ENCODE peak calls at places on chromosomes 12 and 14, in five cellular contexts. One of them, this sample, is unnamed.

GRCh38 chr12:77439749-77440148 is 374.4 kb upstream of the E2F7 start:
- DNase-seq in fibroblast of villous mesenchyme: no peak
- DNase-seq in cardiac fibroblast: no peak
- DNase-seq in keratinocyte: no peak
- DNase-seq in left lung: no peak
- DNase-seq in this sample: no peak

GRCh38 chr12:31204995-31205582 is 120.9 kb downstream of the SINHCAF start:
- DNase-seq in fibroblast of villous mesenchyme: peak
- DNase-seq in cardiac fibroblast: peak
- DNase-seq in keratinocyte: peak
- DNase-seq in left lung: no peak
- DNase-seq in this sample: no peak

GRCh38 chr12:118061876-118062791 is 1.2 kb upstream of the WSB2 start:
- DNase-seq in fibroblast of villous mesenchyme: peak
- DNase-seq in cardiac fibroblast: peak
- DNase-seq in keratinocyte: no peak
- DNase-seq in left lung: peak
- DNase-seq in this sample: peak

GRCh38 chr14:28243600-28243999 is 523.0 kb upstream of the FOXG1 start:
- DNase-seq in fibroblast of villous mesenchyme: no peak
- DNase-seq in cardiac fibroblast: peak
- DNase-seq in keratinocyte: no peak
- DNase-seq in left lung: no peak
- DNase-seq in this sample: no peak

GRCh38 chr14:68676511-68676943 is 116.3 kb downstream of the ZFP36L1 start:
- DNase-seq in fibroblast of villous mesenchyme: no peak
- DNase-seq in cardiac fibroblast: no peak
- DNase-seq in keratinocyte: peak
- DNase-seq in left lung: no peak
- DNase-seq in this sample: no peak

GRCh38 chr14:87824261-87824660 is 168.7 kb downstream of the GALC start:
- DNase-seq in fibroblast of villous mesenchyme: peak
- DNase-seq in cardiac fibroblast: no peak
- DNase-seq in keratinocyte: no peak
- DNase-seq in left lung: no peak
- DNase-seq in this sample: no peak

GRCh38 chr14:52042371-52043037 is 26.4 kb downstream of the NID2 start:
- DNase-seq in fibroblast of villous mesenchyme: no peak
- DNase-seq in cardiac fibroblast: no peak
- DNase-seq in keratinocyte: no peak
- DNase-seq in left lung: no peak
- DNase-seq in this sample: no peak

GRCh38 chr14:73452341-73453191 is 5.8 kb downstream of the NUMB start:
- DNase-seq in fibroblast of villous mesenchyme: peak
- DNase-seq in cardiac fibroblast: peak
- DNase-seq in keratinocyte: no peak
- DNase-seq in left lung: no peak
- DNase-seq in this sample: no peak

GRCh38 chr12:70043490-70044138 is 199.6 kb upstream of the CNOT2 start:
- DNase-seq in fibroblast of villous mesenchyme: no peak
- DNase-seq in cardiac fibroblast: peak
- DNase-seq in keratinocyte: no peak
- DNase-seq in left lung: no peak
- DNase-seq in this sample: no peak

GRCh38 chr14:92960706-92961566 is 38.0 kb downstream of the CHGA start:
- DNase-seq in fibroblast of villous mesenchyme: no peak
- DNase-seq in cardiac fibroblast: peak
- DNase-seq in keratinocyte: no peak
- DNase-seq in left lung: no peak
- DNase-seq in this sample: no peak

GRCh38 chr14:95300697-95301526 is 18.8 kb downstream of the CLMN start:
- DNase-seq in fibroblast of villous mesenchyme: no peak
- DNase-seq in cardiac fibroblast: no peak
- DNase-seq in keratinocyte: no peak
- DNase-seq in left lung: no peak
- DNase-seq in this sample: no peak

GRCh38 chr14:78154827-78155226 is 15.3 kb upstream of the NRXN3 start:
- DNase-seq in fibroblast of villous mesenchyme: no peak
- DNase-seq in cardiac fibroblast: no peak
- DNase-seq in keratinocyte: no peak
- DNase-seq in left lung: no peak
- DNase-seq in this sample: no peak

GRCh38 chr14:33118653-33119052 is 180.0 kb downstream of the NPAS3 start:
- DNase-seq in fibroblast of villous mesenchyme: peak
- DNase-seq in cardiac fibroblast: no peak
- DNase-seq in keratinocyte: no peak
- DNase-seq in left lung: no peak
- DNase-seq in this sample: no peak

GRCh38 chr14:69933623-69934275 is 54.5 kb downstream of the SMOC1 start:
- DNase-seq in fibroblast of villous mesenchyme: no peak
- DNase-seq in cardiac fibroblast: no peak
- DNase-seq in keratinocyte: no peak
- DNase-seq in left lung: no peak
- DNase-seq in this sample: no peak

GRCh38 chr14:61751475-61751989 is 10.7 kb upstream of the SNAPC1 start:
- DNase-seq in fibroblast of villous mesenchyme: no peak
- DNase-seq in cardiac fibroblast: no peak
- DNase-seq in keratinocyte: no peak
- DNase-seq in left lung: no peak
- DNase-seq in this sample: no peak

GRCh38 chr14:61750708-61751474 is 11.3 kb upstream of the SNAPC1 start:
- DNase-seq in fibroblast of villous mesenchyme: peak
- DNase-seq in cardiac fibroblast: peak
- DNase-seq in keratinocyte: peak
- DNase-seq in left lung: peak
- DNase-seq in this sample: peak

GRCh38 chr14:61747342-61747741 is 14.9 kb upstream of the SNAPC1 start:
- DNase-seq in fibroblast of villous mesenchyme: no peak
- DNase-seq in cardiac fibroblast: peak
- DNase-seq in keratinocyte: no peak
- DNase-seq in left lung: no peak
- DNase-seq in this sample: no peak

GRCh38 chr14:61749867-61750266 is 12.4 kb upstream of the SNAPC1 start:
- DNase-seq in fibroblast of villous mesenchyme: no peak
- DNase-seq in cardiac fibroblast: peak
- DNase-seq in keratinocyte: no peak
- DNase-seq in left lung: no peak
- DNase-seq in this sample: no peak

GRCh38 chr14:61749264-61749663 is 13.0 kb upstream of the SNAPC1 start:
- DNase-seq in fibroblast of villous mesenchyme: no peak
- DNase-seq in cardiac fibroblast: peak
- DNase-seq in keratinocyte: no peak
- DNase-seq in left lung: no peak
- DNase-seq in this sample: no peak
- H3K4me3 ChIP-seq in fibroblast of villous mesenchyme: no peak
- H3K4me3 ChIP-seq in cardiac fibroblast: peak
- H3K4me3 ChIP-seq in keratinocyte: no peak
- H3K4me3 ChIP-seq in left lung: peak
- H3K4me3 ChIP-seq in this sample: no peak

DNA sequence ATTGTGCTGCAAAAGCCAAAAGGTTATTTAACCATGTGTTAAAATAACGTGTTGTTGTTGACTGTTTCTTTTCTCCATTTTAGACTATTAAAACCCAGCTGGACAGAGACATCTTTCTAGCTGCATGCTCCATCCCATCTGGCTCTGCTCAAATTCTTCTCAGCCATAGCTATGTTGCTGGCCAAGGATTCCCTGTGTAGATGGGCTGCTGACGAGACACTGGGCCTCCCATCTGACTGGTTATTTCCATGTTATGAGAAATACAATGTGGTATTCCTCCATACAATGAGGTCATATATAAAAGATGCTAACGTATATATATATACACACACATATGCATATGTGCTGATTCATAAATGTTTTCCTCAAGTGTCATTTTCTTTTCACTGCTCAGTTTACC is 30.1 kb downstream of the MED13L start:
- DNase-seq in fibroblast of villous mesenchyme: peak
- DNase-seq in cardiac fibroblast: peak
- DNase-seq in keratinocyte: no peak
- DNase-seq in left lung: no peak
- DNase-seq in this sample: no peak
- TF ChIP-seq CTCF in fibroblast of villous mesenchyme: no peak
- TF ChIP-seq CTCF in cardiac fibroblast: no peak
- TF ChIP-seq CTCF in keratinocyte: no peak
- TF ChIP-seq CTCF in left lung: no peak
- TF ChIP-seq CTCF in this sample: no peak

GRCh38 chr14:26383286-26383685 is 214.5 kb downstream of the NOVA1 start:
- DNase-seq in fibroblast of villous mesenchyme: no peak
- DNase-seq in cardiac fibroblast: no peak
- DNase-seq in keratinocyte: no peak
- DNase-seq in left lung: no peak
- DNase-seq in this sample: no peak

GRCh38 chr14:26381405-26381804 is 216.4 kb downstream of the NOVA1 start:
- DNase-seq in fibroblast of villous mesenchyme: no peak
- DNase-seq in cardiac fibroblast: no peak
- DNase-seq in keratinocyte: no peak
- DNase-seq in left lung: no peak
- DNase-seq in this sample: no peak

GRCh38 chr14:26380616-26381015 is 217.2 kb downstream of the NOVA1 start:
- DNase-seq in fibroblast of villous mesenchyme: no peak
- DNase-seq in cardiac fibroblast: no peak
- DNase-seq in keratinocyte: no peak
- DNase-seq in left lung: no peak
- DNase-seq in this sample: no peak

GRCh38 chr14:26389646-26390508 is 208.0 kb downstream of the NOVA1 start:
- DNase-seq in fibroblast of villous mesenchyme: peak
- DNase-seq in cardiac fibroblast: peak
- DNase-seq in keratinocyte: no peak
- DNase-seq in left lung: no peak
- DNase-seq in this sample: no peak

DNA sequence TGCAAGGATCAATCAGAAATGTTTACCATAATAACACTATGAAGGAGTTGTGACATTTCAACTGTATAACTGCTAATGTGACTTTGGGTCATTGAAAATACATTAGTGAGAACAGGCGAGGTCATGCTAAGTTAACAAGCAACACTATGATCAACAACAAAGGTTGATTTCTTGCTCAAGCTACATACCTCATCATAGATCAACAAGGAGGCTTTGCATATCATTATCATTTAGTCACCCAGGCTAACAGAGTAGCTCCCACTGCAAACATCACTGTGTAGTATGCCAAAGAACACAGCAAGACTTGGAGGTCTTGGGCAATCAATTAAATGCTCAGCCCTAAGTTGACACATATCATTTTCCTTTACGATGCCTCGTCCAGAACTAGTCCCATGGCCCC is 212.5 kb downstream of the NOVA1 start:
- DNase-seq in fibroblast of villous mesenchyme: no peak
- DNase-seq in cardiac fibroblast: no peak
- DNase-seq in keratinocyte: no peak
- DNase-seq in left lung: no peak
- DNase-seq in this sample: no peak
- H3K4me3 ChIP-seq in fibroblast of villous mesenchyme: no peak
- H3K4me3 ChIP-seq in cardiac fibroblast: no peak
- H3K4me3 ChIP-seq in keratinocyte: no peak
- H3K4me3 ChIP-seq in left lung: no peak
- H3K4me3 ChIP-seq in this sample: no peak

GRCh38 chr12:40551466-40551865 is 140.8 kb upstream of the CNTN1 start:
- DNase-seq in fibroblast of villous mesenchyme: peak
- DNase-seq in cardiac fibroblast: no peak
- DNase-seq in keratinocyte: no peak
- DNase-seq in left lung: no peak
- DNase-seq in this sample: no peak

GRCh38 chr12:40557980-40558379 is 134.3 kb upstream of the CNTN1 start:
- DNase-seq in fibroblast of villous mesenchyme: no peak
- DNase-seq in cardiac fibroblast: no peak
- DNase-seq in keratinocyte: no peak
- DNase-seq in left lung: no peak
- DNase-seq in this sample: no peak

GRCh38 chr12:40552868-40553267 is 139.4 kb upstream of the CNTN1 start:
- DNase-seq in fibroblast of villous mesenchyme: no peak
- DNase-seq in cardiac fibroblast: no peak
- DNase-seq in keratinocyte: peak
- DNase-seq in left lung: no peak
- DNase-seq in this sample: no peak
- TF ChIP-seq CTCF in fibroblast of villous mesenchyme: no peak
- TF ChIP-seq CTCF in cardiac fibroblast: no peak
- TF ChIP-seq CTCF in keratinocyte: no peak
- TF ChIP-seq CTCF in left lung: no peak
- TF ChIP-seq CTCF in this sample: no peak

DNA sequence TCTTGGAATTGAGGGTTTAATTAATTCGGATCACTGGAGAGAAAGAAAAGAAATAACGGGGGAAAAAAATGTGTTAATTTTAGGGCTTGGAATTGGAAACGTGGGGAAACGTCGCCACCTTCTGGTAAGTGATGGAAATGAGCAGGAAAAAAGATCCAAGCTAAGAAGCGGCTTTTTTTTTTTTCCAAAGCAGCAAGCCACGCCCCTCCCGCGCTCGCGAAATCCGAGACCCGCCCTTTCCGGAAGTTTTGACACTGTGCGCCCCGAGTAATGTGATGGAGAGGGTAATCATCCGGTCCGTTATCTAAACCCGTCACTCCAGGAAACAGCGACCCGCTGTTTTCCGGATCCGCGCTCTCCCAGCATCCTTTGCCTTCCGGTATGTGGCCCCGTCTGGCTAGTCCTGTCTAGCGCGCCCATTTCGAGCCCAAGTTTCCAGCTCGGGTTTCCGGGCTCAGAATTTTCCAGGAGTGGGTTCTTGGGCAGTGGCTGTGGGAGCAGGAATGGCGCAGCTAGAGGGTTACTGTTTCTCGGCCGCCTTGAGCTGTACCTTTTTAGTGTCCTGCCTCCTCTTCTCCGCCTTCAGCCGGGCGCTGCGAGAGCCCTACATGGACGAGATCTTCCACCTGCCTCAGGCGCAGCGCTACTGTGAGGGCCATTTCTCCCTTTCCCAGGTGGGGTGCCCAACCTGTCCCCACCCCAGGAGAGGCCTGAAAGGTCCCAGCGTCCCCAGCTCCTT is at the start of gene ALG10B:
- DNase-seq in fibroblast of villous mesenchyme: peak
- DNase-seq in cardiac fibroblast: peak
- DNase-seq in keratinocyte: peak
- DNase-seq in left lung: peak
- DNase-seq in this sample: peak
- H3K4me3 ChIP-seq in fibroblast of villous mesenchyme: peak
- H3K4me3 ChIP-seq in cardiac fibroblast: peak
- H3K4me3 ChIP-seq in keratinocyte: peak
- H3K4me3 ChIP-seq in left lung: peak
- H3K4me3 ChIP-seq in this sample: peak

GRCh38 chr12:53224268-53224896 is 7.6 kb downstream of the RARG start:
- DNase-seq in fibroblast of villous mesenchyme: no peak
- DNase-seq in cardiac fibroblast: no peak
- DNase-seq in keratinocyte: no peak
- DNase-seq in left lung: no peak
- DNase-seq in this sample: no peak
- TF ChIP-seq CTCF in fibroblast of villous mesenchyme: peak
- TF ChIP-seq CTCF in cardiac fibroblast: peak
- TF ChIP-seq CTCF in keratinocyte: peak
- TF ChIP-seq CTCF in left lung: no peak
- TF ChIP-seq CTCF in this sample: no peak

GRCh38 chr12:107091989-107092641 is 1.2 kb downstream of the CRY1 start:
- DNase-seq in fibroblast of villous mesenchyme: peak
- DNase-seq in cardiac fibroblast: peak
- DNase-seq in keratinocyte: peak
- DNase-seq in left lung: no peak
- DNase-seq in this sample: no peak
- H3K4me3 ChIP-seq in fibroblast of villous mesenchyme: peak
- H3K4me3 ChIP-seq in cardiac fibroblast: peak
- H3K4me3 ChIP-seq in keratinocyte: peak
- H3K4me3 ChIP-seq in left lung: peak
- H3K4me3 ChIP-seq in this sample: peak

GRCh38 chr12:48978291-48978740 is at the start of gene WNT1:
- DNase-seq in fibroblast of villous mesenchyme: no peak
- DNase-seq in cardiac fibroblast: no peak
- DNase-seq in keratinocyte: no peak
- DNase-seq in left lung: no peak
- DNase-seq in this sample: no peak
- TF ChIP-seq CTCF in fibroblast of villous mesenchyme: no peak
- TF ChIP-seq CTCF in cardiac fibroblast: no peak
- TF ChIP-seq CTCF in keratinocyte: no peak
- TF ChIP-seq CTCF in left lung: peak
- TF ChIP-seq CTCF in this sample: no peak

GRCh38 chr12:90979936-90980335 is 24.8 kb downstream of the EPYC start:
- DNase-seq in fibroblast of villous mesenchyme: peak
- DNase-seq in cardiac fibroblast: no peak
- DNase-seq in keratinocyte: no peak
- DNase-seq in left lung: no peak
- DNase-seq in this sample: no peak
- H3K4me3 ChIP-seq in fibroblast of villous mesenchyme: no peak
- H3K4me3 ChIP-seq in cardiac fibroblast: no peak
- H3K4me3 ChIP-seq in keratinocyte: no peak
- H3K4me3 ChIP-seq in left lung: no peak
- H3K4me3 ChIP-seq in this sample: no peak

This sample was measured in pancreas.